ENCODE peak calls at places on chromosomes 13 and 19, in four cellular contexts. One of them, this sample, is unnamed.
A peak's percentile ranks its signal among the peaks of the same experiment; 100 is the strongest.

GRCh38 chr19:34731019-34731829 is 2.8 kb upstream of the ZNF181 start:
- DNase-seq in cardiac muscle cell: no peak
- DNase-seq in H9: no peak
- DNase-seq in psoas muscle: no peak
- DNase-seq in this sample: peak; percentile 51

GRCh38 chr13:39038569-39038898 is 278 bp downstream of the NHLRC3 start:
- DNase-seq in cardiac muscle cell: no peak
- DNase-seq in H9: no peak
- DNase-seq in psoas muscle: no peak
- DNase-seq in this sample: no peak

GRCh38 chr19:34474233-34474989 is 7.1 kb upstream of the WTIP start:
- DNase-seq in cardiac muscle cell: no peak
- DNase-seq in H9: no peak
- DNase-seq in psoas muscle: no peak
- DNase-seq in this sample: no peak

GRCh38 chr19:21677696-21678418 is 89.5 kb downstream of the ZNF100 start:
- DNase-seq in cardiac muscle cell: no peak
- DNase-seq in H9: no peak
- DNase-seq in psoas muscle: no peak
- DNase-seq in this sample: no peak

GRCh38 chr19:6800991-6801396 is 28.5 kb downstream of the VAV1 start:
- DNase-seq in cardiac muscle cell: no peak
- DNase-seq in H9: peak; percentile 30
- DNase-seq in psoas muscle: no peak
- DNase-seq in this sample: no peak

GRCh38 chr13:76638882-76639281 is 247.3 kb downstream of the KCTD12 start:
- DNase-seq in cardiac muscle cell: no peak
- DNase-seq in H9: no peak
- DNase-seq in psoas muscle: no peak
- DNase-seq in this sample: no peak

GRCh38 chr19:6433165-6433564 is 398 bp downstream of the SLC25A41 start:
- DNase-seq in cardiac muscle cell: no peak
- DNase-seq in H9: no peak
- DNase-seq in psoas muscle: no peak
- DNase-seq in this sample: no peak

GRCh38 chr19:16764793-16765433 is 45.3 kb downstream of the NWD1 start:
- DNase-seq in cardiac muscle cell: no peak
- DNase-seq in H9: no peak
- DNase-seq in psoas muscle: no peak
- DNase-seq in this sample: no peak

GRCh38 chr13:114068723-114069322 is 63.6 kb downstream of the RASA3 start:
- DNase-seq in cardiac muscle cell: peak; percentile 53
- DNase-seq in H9: no peak
- DNase-seq in psoas muscle: no peak
- DNase-seq in this sample: no peak

GRCh38 chr19:7908742-7909461 is 5.2 kb downstream of the MAP2K7 start:
- DNase-seq in cardiac muscle cell: no peak
- DNase-seq in H9: no peak
- DNase-seq in psoas muscle: no peak
- DNase-seq in this sample: peak; percentile 51

GRCh38 chr13:66424417-66424816 is 805.7 kb downstream of the PCDH9 start:
- DNase-seq in cardiac muscle cell: no peak
- DNase-seq in H9: no peak
- DNase-seq in psoas muscle: no peak
- DNase-seq in this sample: no peak

GRCh38 chr19:3471954-3472655 is 8.2 kb downstream of the SMIM24 start:
- DNase-seq in cardiac muscle cell: peak; percentile 53
- DNase-seq in H9: no peak
- DNase-seq in psoas muscle: peak; percentile 56
- DNase-seq in this sample: peak; percentile 65

GRCh38 chr19:41886761-41887710 is 4.1 kb downstream of the ARHGEF1 start:
- DNase-seq in cardiac muscle cell: no peak
- DNase-seq in H9: no peak
- DNase-seq in psoas muscle: no peak
- DNase-seq in this sample: no peak

GRCh38 chr19:51824603-51825002 is 29.6 kb downstream of the FPR3 start:
- DNase-seq in cardiac muscle cell: no peak
- DNase-seq in H9: no peak
- DNase-seq in psoas muscle: no peak
- DNase-seq in this sample: no peak

GRCh38 chr13:39815345-39816111 is 160.1 kb downstream of the COG6 start:
- DNase-seq in cardiac muscle cell: peak; percentile 6
- DNase-seq in H9: no peak
- DNase-seq in psoas muscle: no peak
- DNase-seq in this sample: no peak

GRCh38 chr13:107202371-107203023 is 634.6 kb upstream of the ARGLU1 start:
- DNase-seq in cardiac muscle cell: no peak
- DNase-seq in H9: no peak
- DNase-seq in psoas muscle: no peak
- DNase-seq in this sample: no peak

GRCh38 chr13:51249254-51249653 is 27.1 kb downstream of the FAM124A start:
- DNase-seq in cardiac muscle cell: no peak
- DNase-seq in H9: no peak
- DNase-seq in psoas muscle: no peak
- DNase-seq in this sample: no peak

GRCh38 chr13:95492044-95492801 is 60.3 kb upstream of the CLDN10 start:
- DNase-seq in cardiac muscle cell: no peak
- DNase-seq in H9: peak; percentile 61
- DNase-seq in psoas muscle: no peak
- DNase-seq in this sample: no peak

GRCh38 chr13:108495686-108496363 is 133.6 kb upstream of the MYO16 start:
- DNase-seq in cardiac muscle cell: peak; percentile 28
- DNase-seq in H9: peak; percentile 59
- DNase-seq in psoas muscle: no peak
- DNase-seq in this sample: no peak

GRCh38 chr13:108496364-108497215 is 132.8 kb upstream of the MYO16 start:
- DNase-seq in cardiac muscle cell: peak; percentile 23
- DNase-seq in H9: peak; percentile 41
- DNase-seq in psoas muscle: no peak
- DNase-seq in this sample: no peak

DNA sequence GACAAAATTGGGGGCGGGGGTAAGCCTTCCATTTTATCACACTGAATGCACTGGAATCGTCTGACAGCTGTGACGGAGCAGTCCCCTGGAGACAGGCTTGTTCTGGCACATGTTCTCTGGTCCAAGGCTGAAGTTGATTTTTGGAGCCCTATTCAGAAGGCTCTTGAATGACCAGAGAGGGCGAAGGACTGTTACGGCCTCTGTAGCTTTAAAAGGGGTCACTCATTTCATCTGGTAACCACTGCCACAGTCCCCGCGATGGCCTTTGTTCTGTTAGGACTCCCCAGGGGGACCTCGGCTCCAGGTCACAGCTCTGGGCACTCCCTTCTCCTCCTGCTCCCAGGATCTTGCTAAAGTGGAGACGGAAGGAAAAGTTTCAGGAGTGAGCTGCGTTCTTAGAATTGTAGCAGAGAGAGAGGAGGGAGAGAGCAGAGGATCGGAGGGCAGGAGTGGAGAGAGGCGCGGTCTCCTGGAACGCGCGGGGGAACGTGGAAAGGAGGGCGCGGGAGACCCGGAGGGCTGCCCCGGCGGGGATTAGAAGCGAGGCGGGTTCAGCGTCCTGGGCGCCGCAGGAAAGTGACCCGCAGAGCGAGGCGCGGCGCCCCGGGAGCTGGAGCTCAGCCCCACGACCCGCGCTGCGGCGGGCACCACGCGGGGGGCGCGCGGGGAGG is 134.3 kb upstream of the MYO16 start:
- DNase-seq in cardiac muscle cell: no peak
- DNase-seq in H9: peak; percentile 37
- DNase-seq in psoas muscle: no peak
- DNase-seq in this sample: no peak
- H3K27me3 ChIP-seq in cardiac muscle cell: peaks cover 81% of the 10 kb centered on the region
- H3K27me3 ChIP-seq in H9: peaks cover 24% of the 10 kb centered on the region
- H3K27me3 ChIP-seq in psoas muscle: no peaks in the 10 kb centered on the region
- H3K27me3 ChIP-seq in this sample: no peaks in the 10 kb centered on the region

DNA sequence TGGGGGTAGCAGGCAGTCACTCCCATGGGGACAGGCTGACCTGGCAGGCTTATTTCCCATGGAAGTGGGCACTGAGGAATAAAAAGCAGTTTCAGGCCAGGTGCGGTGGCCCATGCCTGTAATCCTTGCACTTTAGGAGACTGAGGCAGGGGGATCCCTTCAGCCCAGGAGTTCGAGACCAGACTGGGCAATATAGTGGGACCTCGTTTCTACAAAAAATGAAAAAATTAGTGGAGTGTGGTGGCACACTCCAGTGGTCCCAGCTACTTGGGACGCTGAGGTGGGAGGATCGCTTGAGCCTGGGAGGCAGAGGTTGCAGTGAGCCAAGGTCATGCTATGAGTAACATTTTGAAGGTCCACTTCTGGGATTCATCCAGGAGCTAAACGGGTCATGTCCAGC is 6.0 kb downstream of the GJB2 start:
- DNase-seq in cardiac muscle cell: no peak
- DNase-seq in H9: no peak
- DNase-seq in psoas muscle: no peak
- DNase-seq in this sample: no peak
- H3K27me3 ChIP-seq in cardiac muscle cell: peaks cover 40% of the 10 kb centered on the region
- H3K27me3 ChIP-seq in H9: peaks cover 21% of the 10 kb centered on the region
- H3K27me3 ChIP-seq in psoas muscle: no peaks in the 10 kb centered on the region
- H3K27me3 ChIP-seq in this sample: no peaks in the 10 kb centered on the region

DNA sequence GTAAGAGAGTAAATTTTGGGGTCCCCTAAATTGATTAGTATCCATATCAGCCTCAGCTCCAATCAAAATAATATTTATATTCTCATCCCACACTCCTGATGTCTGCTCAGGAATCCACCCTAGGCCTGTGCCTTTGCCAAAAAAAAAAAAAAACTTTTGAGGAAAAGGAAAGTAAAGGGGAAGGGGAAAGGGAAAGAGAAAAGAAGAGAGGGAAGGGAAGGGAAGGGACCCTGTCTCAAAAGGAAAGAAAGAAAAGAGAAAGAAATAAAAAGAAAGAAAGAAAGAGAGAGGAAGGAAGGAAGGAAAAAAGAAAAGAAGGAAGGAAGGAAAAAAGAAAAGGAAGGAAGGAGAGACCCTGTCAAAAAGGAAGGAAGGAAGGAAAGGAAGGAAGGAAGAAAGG is 91.8 kb upstream of the CACNA1A start:
- DNase-seq in cardiac muscle cell: no peak
- DNase-seq in H9: no peak
- DNase-seq in psoas muscle: no peak
- DNase-seq in this sample: no peak
- H3K27me3 ChIP-seq in cardiac muscle cell: no peaks in the 10 kb centered on the region
- H3K27me3 ChIP-seq in H9: no peaks in the 10 kb centered on the region
- H3K27me3 ChIP-seq in psoas muscle: no peaks in the 10 kb centered on the region
- H3K27me3 ChIP-seq in this sample: no peaks in the 10 kb centered on the region

GRCh38 chr19:17803264-17803896 is 8.4 kb downstream of the B3GNT3 start:
- DNase-seq in cardiac muscle cell: no peak
- DNase-seq in H9: no peak
- DNase-seq in psoas muscle: peak; percentile 31
- DNase-seq in this sample: no peak

GRCh38 chr19:17797397-17798201 is 2.7 kb downstream of the B3GNT3 start:
- DNase-seq in cardiac muscle cell: no peak
- DNase-seq in H9: no peak
- DNase-seq in psoas muscle: no peak
- DNase-seq in this sample: no peak

GRCh38 chr19:17805427-17805826 is 10.5 kb downstream of the B3GNT3 start:
- DNase-seq in cardiac muscle cell: no peak
- DNase-seq in H9: no peak
- DNase-seq in psoas muscle: no peak
- DNase-seq in this sample: no peak

GRCh38 chr19:17806945-17807344 is 12.0 kb downstream of the B3GNT3 start:
- DNase-seq in cardiac muscle cell: no peak
- DNase-seq in H9: no peak
- DNase-seq in psoas muscle: no peak
- DNase-seq in this sample: no peak

GRCh38 chr19:17802137-17802858 is 7.4 kb downstream of the B3GNT3 start:
- DNase-seq in cardiac muscle cell: no peak
- DNase-seq in H9: no peak
- DNase-seq in psoas muscle: no peak
- DNase-seq in this sample: no peak
- H3K27me3 ChIP-seq in cardiac muscle cell: peaks cover 10% of the 10 kb centered on the region
- H3K27me3 ChIP-seq in H9: no peaks in the 10 kb centered on the region
- H3K27me3 ChIP-seq in psoas muscle: no peaks in the 10 kb centered on the region
- H3K27me3 ChIP-seq in this sample: no peaks in the 10 kb centered on the region

DNA sequence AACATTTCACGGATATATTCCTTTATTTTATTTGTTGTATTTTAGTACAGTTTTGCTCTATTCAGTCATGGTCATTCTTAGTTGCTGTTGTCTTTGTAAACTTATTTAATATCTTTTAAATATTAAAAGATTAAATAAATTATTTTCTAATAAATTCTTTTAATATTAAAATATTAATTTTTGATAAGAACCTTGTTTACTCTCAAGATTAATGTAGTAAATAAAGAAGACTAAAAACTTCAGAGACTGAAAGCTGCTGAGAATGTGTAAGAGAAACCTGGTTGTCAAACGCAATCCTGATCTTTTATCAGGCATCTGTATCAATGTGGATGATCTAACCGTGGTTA is 34.4 kb upstream of the SACS start:
- DNase-seq in cardiac muscle cell: no peak
- DNase-seq in H9: no peak
- DNase-seq in psoas muscle: no peak
- DNase-seq in this sample: no peak
- H3K27me3 ChIP-seq in cardiac muscle cell: no peaks in the 10 kb centered on the region
- H3K27me3 ChIP-seq in H9: no peaks in the 10 kb centered on the region
- H3K27me3 ChIP-seq in psoas muscle: no peaks in the 10 kb centered on the region
- H3K27me3 ChIP-seq in this sample: no peaks in the 10 kb centered on the region

DNA sequence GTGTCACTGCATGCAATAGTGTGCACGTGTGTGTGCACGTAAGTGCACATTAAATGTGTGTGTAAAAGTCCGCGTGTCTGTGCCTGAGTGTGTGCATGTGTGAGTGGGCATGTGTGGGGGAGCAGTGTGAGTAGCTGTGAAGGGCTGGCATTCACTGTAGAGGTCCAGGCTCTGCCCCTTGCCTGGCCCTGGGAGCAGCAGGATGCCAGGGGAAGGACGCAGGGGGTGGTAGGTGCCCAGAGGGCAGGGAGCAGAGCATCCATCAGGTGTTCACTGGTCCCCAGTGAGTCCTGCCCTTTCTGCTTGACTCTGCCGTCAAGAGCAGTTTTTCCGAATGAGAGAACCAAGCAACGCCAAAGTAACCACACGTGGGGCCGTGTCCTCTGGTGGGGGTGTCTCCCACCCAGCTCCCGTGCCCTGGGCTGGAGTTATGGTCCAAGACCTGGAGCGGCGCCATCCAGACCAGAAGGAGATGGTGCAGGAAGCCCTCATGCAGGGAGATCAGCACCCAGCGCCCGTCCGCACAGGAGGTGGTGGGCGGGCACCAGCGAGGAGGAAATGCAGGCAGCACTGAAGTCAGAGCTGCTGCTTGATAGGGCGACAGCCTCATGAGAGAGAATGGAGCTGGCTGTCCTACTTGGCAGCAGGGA is 68.5 kb downstream of the TEX29 start:
- DNase-seq in cardiac muscle cell: no peak
- DNase-seq in H9: no peak
- DNase-seq in psoas muscle: no peak
- DNase-seq in this sample: no peak
- H3K27me3 ChIP-seq in cardiac muscle cell: no peaks in the 10 kb centered on the region
- H3K27me3 ChIP-seq in H9: no peaks in the 10 kb centered on the region
- H3K27me3 ChIP-seq in psoas muscle: no peaks in the 10 kb centered on the region
- H3K27me3 ChIP-seq in this sample: no peaks in the 10 kb centered on the region

DNA sequence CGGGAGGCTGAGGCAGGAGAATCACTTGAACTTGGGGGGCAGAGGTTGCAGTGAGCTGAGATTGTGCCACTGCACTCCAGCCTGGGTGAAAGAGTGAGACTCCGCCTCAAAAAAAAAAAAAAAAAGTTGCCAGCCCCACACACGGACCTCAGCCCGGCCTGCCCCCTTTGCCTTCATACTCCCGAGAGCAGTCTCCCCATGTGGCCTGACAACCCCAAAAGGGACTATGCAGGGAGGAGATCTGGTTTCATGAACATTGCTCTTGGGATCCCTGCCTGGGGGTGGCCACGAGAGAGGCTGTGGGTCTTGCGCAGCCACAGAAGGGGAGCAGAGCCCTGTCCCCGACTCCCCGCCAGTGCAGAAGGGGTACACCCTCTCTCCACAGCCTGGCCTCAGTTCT is 30.9 kb upstream of the ADGRE5 start:
- DNase-seq in cardiac muscle cell: no peak
- DNase-seq in H9: no peak
- DNase-seq in psoas muscle: no peak
- DNase-seq in this sample: no peak
- H3K27me3 ChIP-seq in cardiac muscle cell: no peaks in the 10 kb centered on the region
- H3K27me3 ChIP-seq in H9: no peaks in the 10 kb centered on the region
- H3K27me3 ChIP-seq in psoas muscle: no peaks in the 10 kb centered on the region
- H3K27me3 ChIP-seq in this sample: no peaks in the 10 kb centered on the region